ENCODE peak calls at places on chromosomes 16 and 17, in six cellular contexts. N, A, R, B, V and P are unnamed samples.
A peak's percentile ranks its signal among the peaks of the same experiment; 100 is the strongest.

GRCh38 chr17:44198721-44199552 is 747 bp downstream of the ATXN7L3 start:
- DNase-seq in N (peak; percentile 65), A (peak; percentile 28), R (peak; percentile 80), B (peak; percentile 66), V (no peak), P (peak; percentile 46)

GRCh38 chr16:5461574-5461973 is 364.0 kb upstream of the EEF2KMT start:
- DNase-seq in N (no peak), A (no peak), R (no peak), B (no peak), V (no peak), P (no peak)

GRCh38 chr17:39178516-39178915 is 12.6 kb upstream of the ARL5C start:
- DNase-seq in N (no peak), A (no peak), R (no peak), B (no peak), V (no peak), P (no peak)

GRCh38 chr17:1577657-1578428 is 15.3 kb upstream of the PITPNA start:
- DNase-seq in N (no peak), A (no peak), R (no peak), B (no peak), V (no peak), P (peak; percentile 58)

GRCh38 chr16:72886366-72886974 is 161.5 kb downstream of the ZFHX3 start:
- DNase-seq in N (no peak), A (no peak), R (no peak), B (no peak), V (no peak), P (no peak)

GRCh38 chr17:51166198-51166986 is at the start of gene NME2:
- DNase-seq in N (peak; percentile 80), A (peak; percentile 77), R (peak; percentile 97), B (peak; percentile 94), V (peak; percentile 74), P (peak; percentile 90)

GRCh38 chr16:23280483-23280967 is 21.6 kb upstream of the SCNN1B start:
- DNase-seq in N (no peak), A (no peak), R (no peak), B (no peak), V (no peak), P (no peak)

GRCh38 chr17:17575360-17576251 is 15.9 kb downstream of the PEMT start:
- DNase-seq in N (no peak), A (no peak), R (no peak), B (no peak), V (no peak), P (no peak)

GRCh38 chr16:65725156-65725845 is 603.4 kb upstream of the CDH11 start:
- DNase-seq in N (no peak), A (peak; percentile 62), R (no peak), B (no peak), V (no peak), P (no peak)

DNA sequence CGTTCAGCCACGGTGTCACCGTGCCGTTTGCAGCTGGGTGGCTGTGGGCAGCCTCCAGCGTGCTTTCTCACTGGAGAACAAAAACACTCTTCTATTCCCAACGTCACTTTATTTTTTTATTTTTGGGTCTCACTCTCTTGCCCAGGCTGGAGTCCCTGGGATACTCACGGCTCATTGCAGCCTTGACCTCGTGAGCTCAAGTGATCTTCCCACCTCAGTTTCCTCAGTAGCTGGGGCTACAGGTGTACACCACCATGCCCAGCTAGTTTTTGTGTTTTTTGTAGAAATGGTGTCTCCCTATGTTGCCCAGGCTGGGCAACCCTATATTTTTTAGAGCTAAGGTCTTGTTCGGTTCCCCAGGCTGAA is 34.4 kb upstream of the ZC3H18 start:
- DNase-seq in N (no peak), A (no peak), R (no peak), B (no peak), V (no peak), P (no peak)
- H4K8ac ChIP-seq in N (no peak overlapping the region), A (no peak overlapping the region), R (no peak overlapping the region), B (no peak overlapping the region), V (no peak overlapping the region), P (no peak overlapping the region)

GRCh38 chr16:14150796-14151195 is 79.7 kb downstream of the MRTFB start:
- DNase-seq in N (no peak), A (no peak), R (no peak), B (no peak), V (no peak), P (no peak)

GRCh38 chr16:14148016-14148415 is 76.9 kb downstream of the MRTFB start:
- DNase-seq in N (no peak), A (peak; percentile 6), R (no peak), B (no peak), V (no peak), P (no peak)

GRCh38 chr16:14151256-14152030 is 80.3 kb downstream of the MRTFB start:
- DNase-seq in N (no peak), A (no peak), R (no peak), B (no peak), V (no peak), P (no peak)

GRCh38 chr16:14146445-14146844 is 75.3 kb downstream of the MRTFB start:
- DNase-seq in N (no peak), A (no peak), R (no peak), B (no peak), V (no peak), P (no peak)

DNA sequence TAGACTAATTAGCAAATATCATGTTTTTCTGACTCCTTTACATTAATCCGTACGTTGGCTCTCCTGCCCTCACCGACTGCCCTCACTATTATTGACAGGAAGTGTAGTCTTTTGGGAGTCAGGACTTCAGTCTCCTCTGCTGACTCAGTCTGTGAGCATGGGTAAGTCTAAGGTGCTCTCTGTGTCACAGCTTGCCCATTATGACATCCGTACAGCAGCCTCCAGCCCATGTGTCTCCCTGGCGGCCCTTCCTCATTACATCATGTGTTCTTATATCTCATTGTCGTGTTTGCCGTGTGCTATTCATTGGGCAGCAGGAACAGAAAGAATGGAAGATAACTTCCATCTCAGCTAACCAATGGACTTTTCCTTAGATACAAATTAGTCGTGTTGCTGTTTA is 77.5 kb downstream of the MRTFB start:
- DNase-seq in N (no peak), A (peak; percentile 5), R (no peak), B (no peak), V (no peak), P (no peak)
- H4K8ac ChIP-seq in N (no peak overlapping the region), A (no peak overlapping the region), R (no peak overlapping the region), B (no peak overlapping the region), V (no peak overlapping the region), P (no peak overlapping the region)

GRCh38 chr16:85203462-85203813 is 91.2 kb upstream of the CIBAR2 start:
- DNase-seq in N (no peak), A (no peak), R (no peak), B (no peak), V (no peak), P (no peak)
- H4K8ac ChIP-seq in N (no peak overlapping the region), A (peak overlapping the region; percentile 54), R (no peak overlapping the region), B (no peak overlapping the region), V (no peak overlapping the region), P (no peak overlapping the region)

GRCh38 chr16:86509759-86510464 is 415 bp upstream of the FOXF1 start:
- DNase-seq in N (peak; percentile 54), A (peak; percentile 96), R (peak; percentile 85), B (peak; percentile 85), V (no peak), P (no peak)
- H4K8ac ChIP-seq in N (no peak overlapping the region), A (peak overlapping the region; percentile 51), R (no peak overlapping the region), B (no peak overlapping the region), V (no peak overlapping the region), P (no peak overlapping the region)

DNA sequence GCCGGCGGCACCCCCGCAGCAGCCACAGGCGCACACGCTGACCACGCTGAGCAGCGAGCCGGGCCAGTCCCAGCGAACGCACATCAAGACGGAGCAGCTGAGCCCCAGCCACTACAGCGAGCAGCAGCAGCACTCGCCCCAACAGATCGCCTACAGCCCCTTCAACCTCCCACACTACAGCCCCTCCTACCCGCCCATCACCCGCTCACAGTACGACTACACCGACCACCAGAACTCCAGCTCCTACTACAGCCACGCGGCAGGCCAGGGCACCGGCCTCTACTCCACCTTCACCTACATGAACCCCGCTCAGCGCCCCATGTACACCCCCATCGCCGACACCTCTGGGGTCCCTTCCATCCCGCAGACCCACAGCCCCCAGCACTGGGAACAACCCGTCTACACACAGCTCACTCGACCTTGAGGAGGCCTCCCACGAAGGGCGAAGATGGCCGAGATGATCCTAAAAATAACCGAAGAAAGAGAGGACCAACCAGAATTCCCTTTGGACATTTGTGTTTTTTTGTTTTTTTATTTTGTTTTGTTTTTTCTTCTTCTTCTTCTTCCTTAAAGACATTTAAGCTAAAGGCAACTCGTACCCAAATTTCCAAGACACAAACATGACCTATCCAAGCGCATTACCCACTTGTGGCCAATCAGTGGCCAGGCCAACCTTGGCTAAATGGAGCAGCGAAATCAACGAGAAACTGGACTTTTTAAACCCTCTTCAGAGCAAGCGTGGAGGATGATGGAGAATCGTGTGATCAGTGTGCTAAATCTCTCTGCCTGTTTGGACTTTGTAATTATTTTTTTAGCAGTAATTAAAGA is 3.4 kb downstream of the SOX9 start:
- DNase-seq in N (no peak), A (no peak), R (peak; percentile 74), B (no peak), V (no peak), P (no peak)
- H4K8ac ChIP-seq in N (no peak overlapping the region), A (peak overlapping the region; percentile 64), R (no peak overlapping the region), B (no peak overlapping the region), V (peak overlapping the region; percentile 76), P (no peak overlapping the region)

GRCh38 chr16:49608801-49609200 is 235.2 kb downstream of the C16orf78 start:
- DNase-seq in N (no peak), A (peak; percentile 61), R (peak; percentile 50), B (peak; percentile 78), V (no peak), P (peak; percentile 5)
- H4K8ac ChIP-seq in N (no peak overlapping the region), A (no peak overlapping the region), R (no peak overlapping the region), B (no peak overlapping the region), V (no peak overlapping the region), P (no peak overlapping the region)

GRCh38 chr16:28824548-28824973 is 1.8 kb downstream of the ATXN2L start:
- DNase-seq in N (no peak), A (no peak), R (no peak), B (no peak), V (no peak), P (no peak)
- H4K8ac ChIP-seq in N (no peak overlapping the region), A (peak overlapping the region; percentile 96), R (peak overlapping the region; percentile 4), B (no peak overlapping the region), V (peak overlapping the region; percentile 69), P (peak overlapping the region; percentile 72)

DNA sequence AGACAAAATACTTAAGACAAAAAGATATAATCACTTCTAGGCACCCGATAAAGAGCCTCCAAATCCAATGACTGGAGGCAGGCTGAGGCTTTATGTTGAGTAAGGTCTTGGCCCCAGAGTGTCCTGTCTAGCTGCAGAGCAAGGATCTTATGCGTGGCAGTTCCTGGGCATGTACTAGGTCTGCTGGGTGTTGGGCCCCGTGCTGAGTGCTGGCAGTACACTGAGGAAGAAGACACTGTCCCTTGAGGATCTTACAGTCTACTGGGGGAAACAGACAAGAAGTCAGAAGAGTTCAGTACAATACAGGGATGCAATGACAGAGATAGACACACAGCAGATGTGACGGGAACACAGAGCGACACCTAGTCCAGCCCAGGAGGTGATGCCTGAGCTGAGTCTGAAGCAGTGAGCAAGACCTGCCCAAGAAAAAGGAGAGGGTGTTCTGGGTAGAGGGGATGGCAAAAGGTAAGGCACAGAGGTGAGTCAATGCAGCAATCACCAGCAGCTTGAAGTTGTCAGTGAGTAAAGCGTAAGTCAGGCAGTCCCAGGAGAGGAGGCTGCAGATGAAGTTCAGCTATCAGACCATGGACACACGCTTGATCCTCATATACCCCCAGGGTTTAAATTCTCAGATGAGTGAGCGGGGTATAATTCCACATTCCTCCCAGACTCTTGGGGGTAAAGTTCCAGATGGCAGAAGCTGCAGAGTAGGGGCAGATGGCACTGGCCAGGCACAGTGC is 18.1 kb downstream of the MAP3K14 start:
- DNase-seq in N (no peak), A (no peak), R (no peak), B (no peak), V (no peak), P (peak; percentile 5)
- H4K8ac ChIP-seq in N (no peak overlapping the region), A (no peak overlapping the region), R (no peak overlapping the region), B (no peak overlapping the region), V (no peak overlapping the region), P (no peak overlapping the region)